ENCODE peak calls at places on chromosomes 12 and 14, in seven cellular contexts. D, W, Q, Y, M, P and T are unnamed samples. For H3K36me3, the result is how much of the 10 kb centered on the place peaks cover.

GRCh38 chr14:35829449-35829848 is 3.3 kb downstream of the BRMS1L start:
- DNase-seq in P (no peak), W (no peak), Y (no peak), M (no peak), D (no peak), Q (no peak), T (no peak)

GRCh38 chr12:20528208-20528607 is 159.9 kb downstream of the PDE3A start:
- DNase-seq in P (no peak), W (no peak), D (no peak), Q (no peak), M (no peak), Y (no peak), T (no peak)

GRCh38 chr12:68867606-68868005 is 59.6 kb downstream of the MDM2 start:
- DNase-seq in D (no peak), M (no peak), Q (no peak), P (no peak), Y (no peak), W (no peak), T (no peak)

GRCh38 chr14:99274346-99275221 is 2.6 kb upstream of the BCL11B start:
- DNase-seq in D (peak), P (peak), Y (peak), Q (peak), W (peak), M (peak), T (peak)

GRCh38 chr14:68908860-68909259 is 70.2 kb downstream of the ACTN1 start:
- DNase-seq in W (no peak), Y (no peak), Q (no peak), M (no peak), D (no peak), P (no peak), T (no peak)

GRCh38 chr12:18983854-18984253 is 145.7 kb upstream of the PLEKHA5 start:
- DNase-seq in W (no peak), M (no peak), P (no peak), Y (no peak), Q (no peak), D (no peak), T (no peak)

GRCh38 chr12:64616221-64616620 is 5.9 kb downstream of the RASSF3 start:
- DNase-seq in M (no peak), P (no peak), Y (no peak), D (no peak), Q (no peak), W (no peak), T (no peak)

GRCh38 chr14:102774391-102775153 is 2.7 kb upstream of the TRAF3 start:
- DNase-seq in Q (peak), D (peak), P (no peak), Y (no peak), M (peak), W (peak), T (peak)

GRCh38 chr14:104603623-104604401 is 760 bp downstream of the TMEM179 start:
- DNase-seq in Y (no peak), D (peak), Q (no peak), P (no peak), M (no peak), W (no peak), T (no peak)

GRCh38 chr14:68144051-68144681 is 324.6 kb downstream of the RAD51B start:
- DNase-seq in P (no peak), W (no peak), M (no peak), D (peak), Q (peak), Y (peak), T (no peak)

GRCh38 chr12:46752396-46752795 is 73.4 kb downstream of the SLC38A4 start:
- DNase-seq in Y (no peak), M (peak), P (no peak), Q (no peak), W (no peak), D (no peak), T (no peak)

GRCh38 chr12:77496714-77497113 is 334.0 kb upstream of the NAV3 start:
- DNase-seq in Q (no peak), M (no peak), W (no peak), P (no peak), D (no peak), Y (no peak), T (no peak)
- H3K36me3 ChIP-seq in Q (under half), M (under half), W (under half), P (under half), D (under half), Y (under half), T (under half)

DNA sequence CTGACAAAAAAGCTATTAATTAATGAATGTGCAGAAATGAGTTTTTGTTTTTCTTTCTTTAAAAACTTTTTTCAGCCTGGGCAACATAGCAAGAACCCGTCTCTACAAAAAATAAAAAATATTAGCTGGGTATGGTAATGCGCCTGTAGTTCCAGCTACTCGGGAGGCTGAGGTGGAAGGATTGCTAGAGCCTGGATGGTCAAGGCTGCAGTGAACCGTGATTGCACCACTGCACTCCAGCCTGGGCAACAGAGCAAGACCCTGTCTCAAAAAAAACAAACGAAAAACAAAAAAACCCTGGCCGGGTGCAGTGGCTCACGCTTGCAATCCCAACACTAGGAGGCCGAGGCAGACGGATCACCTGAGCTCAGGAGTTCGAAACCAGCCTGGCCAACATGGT is 7.9 kb downstream of the GIT2 start:
- DNase-seq in M (no peak), Q (no peak), D (no peak), P (no peak), Y (no peak), W (no peak), T (no peak)
- H3K36me3 ChIP-seq in M (under half), Q (half or more), D (half or more), P (half or more), Y (under half), W (under half), T (half or more)

GRCh38 chr12:2615665-2616387 is 178.9 kb upstream of the FKBP4 start:
- DNase-seq in M (no peak), Q (no peak), D (no peak), Y (peak), W (no peak), P (no peak), T (no peak)
- H3K36me3 ChIP-seq in M (under half), Q (under half), D (under half), Y (under half), W (under half), P (under half), T (under half)

GRCh38 chr14:74896400-74896799 is 14.7 kb downstream of the DLST start:
- DNase-seq in M (no peak), D (no peak), P (no peak), Y (no peak), Q (no peak), W (no peak), T (no peak)
- H3K36me3 ChIP-seq in M (half or more), D (half or more), P (half or more), Y (half or more), Q (half or more), W (half or more), T (half or more)

DNA sequence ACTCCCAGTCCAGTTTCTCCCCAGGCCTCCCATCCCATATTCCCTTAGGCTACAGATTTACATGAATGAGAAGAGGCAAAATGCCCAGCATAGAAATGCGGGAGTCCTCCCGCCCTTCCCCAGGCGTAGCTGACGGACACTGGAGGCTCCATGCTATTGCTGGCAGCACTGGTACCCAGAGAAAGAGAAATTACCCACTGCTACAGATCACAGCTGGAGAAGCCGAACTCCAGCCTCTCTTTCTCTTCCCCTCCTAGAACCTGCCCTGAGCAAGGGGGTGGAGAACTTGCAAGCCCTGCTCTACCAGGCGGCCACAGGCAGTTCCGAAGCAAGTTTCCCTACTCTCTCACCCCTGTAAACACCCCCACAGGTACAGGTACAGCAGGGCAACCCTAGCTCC is 3.6 kb downstream of the LTBR start:
- DNase-seq in Y (no peak), D (no peak), Q (no peak), W (no peak), P (no peak), M (no peak), T (no peak)
- H3K36me3 ChIP-seq in Y (under half), D (half or more), Q (under half), W (under half), P (under half), M (under half), T (under half)

DNA sequence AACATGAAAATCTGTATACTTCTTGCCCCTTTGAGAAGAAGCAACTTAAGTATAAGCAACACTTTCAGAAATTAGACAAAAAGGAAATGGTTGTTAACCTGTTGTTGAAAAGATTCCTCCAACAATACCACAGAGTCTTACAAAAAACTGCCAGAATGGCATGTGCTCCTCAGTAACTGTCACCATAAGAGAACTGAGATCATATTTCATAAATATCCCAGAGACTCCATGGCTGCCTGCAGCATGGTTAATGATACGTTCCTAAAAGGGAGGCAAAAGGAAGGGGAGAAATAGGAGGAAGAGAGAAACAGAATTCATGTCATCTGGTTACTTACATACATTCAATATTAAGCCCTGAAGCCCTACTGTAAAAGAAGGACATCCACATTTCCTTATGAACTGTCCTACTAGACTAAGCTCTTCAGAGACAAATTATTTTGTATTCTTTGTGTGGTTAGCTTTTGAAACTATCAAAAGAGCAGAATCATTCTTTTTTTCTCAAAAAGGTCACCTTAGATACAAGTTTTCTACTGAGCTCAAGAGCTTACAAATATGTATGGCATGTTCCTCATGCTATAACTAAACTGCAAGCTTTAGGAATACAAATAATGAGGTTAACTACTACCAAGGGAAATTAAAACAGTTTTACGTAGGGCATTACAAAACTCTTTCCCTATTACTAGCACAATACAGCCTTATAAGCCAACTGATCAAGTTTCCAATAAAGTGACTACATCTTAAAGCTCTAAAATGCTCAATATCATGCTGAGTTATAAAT is 37.8 kb downstream of the ERGIC2 start:
- DNase-seq in Y (no peak), M (no peak), Q (no peak), P (no peak), W (no peak), D (no peak), T (no peak)
- H3K36me3 ChIP-seq in Y (under half), M (under half), Q (under half), P (half or more), W (under half), D (half or more), T (half or more)